ENCODE peak calls at places on chromosomes 13 and 19, in nine cellular contexts. D is cerebellar cortex; L is left ventricle myocardium superior; U is EL; A is occipital lobe; H is AG04449; B is mesendoderm; E is glomerular endothelial cell; V is effector memory CD4-positive, alpha-beta T cell. J is an unnamed sample.

GRCh38 chr19:18097217-18097992 is at the start of gene MAST3:
- DNase-seq in D (peak), L (peak), U (peak), A (peak), H (no peak), B (peak), E (no peak), V (peak), J (peak)

GRCh38 chr13:113158946-113159345 is 498 bp downstream of the PROZ start:
- DNase-seq in D (no peak), L (no peak), U (no peak), A (no peak), H (no peak), B (no peak), E (no peak), V (no peak), J (no peak)

GRCh38 chr19:20964798-20965197 is 41.7 kb downstream of the ZNF85 start:
- DNase-seq in D (no peak), L (no peak), U (no peak), A (no peak), H (no peak), B (peak), E (no peak), V (no peak), J (no peak)

GRCh38 chr19:41999878-42000208 is 5.8 kb upstream of the ATP1A3 start:
- DNase-seq in D (peak), L (peak), U (no peak), A (no peak), H (no peak), B (no peak), E (no peak), V (no peak), J (no peak)

GRCh38 chr13:48838193-48839000 is 137.3 kb upstream of the FNDC3A start:
- DNase-seq in D (no peak), L (no peak), U (peak), A (no peak), H (no peak), B (peak), E (no peak), V (no peak), J (peak)

GRCh38 chr19:5697022-5697889 is 7.2 kb downstream of the RPL36 start:
- DNase-seq in D (peak), L (no peak), U (no peak), A (no peak), H (no peak), B (no peak), E (no peak), V (no peak), J (no peak)

GRCh38 chr13:91142572-91142971 is 204.9 kb upstream of the MIR17HG start:
- DNase-seq in D (no peak), L (no peak), U (no peak), A (no peak), H (no peak), B (no peak), E (peak), V (no peak), J (peak)

GRCh38 chr13:53683146-53683545 is 654.5 kb downstream of the OLFM4 start:
- DNase-seq in D (no peak), L (no peak), U (no peak), A (no peak), H (no peak), B (no peak), E (no peak), V (no peak), J (no peak)

GRCh38 chr19:2223959-2224358 is 12.2 kb downstream of the PLEKHJ1 start:
- DNase-seq in D (no peak), L (no peak), U (no peak), A (no peak), H (no peak), B (no peak), E (no peak), V (no peak), J (no peak)

GRCh38 chr13:113404723-113405471 is 41.0 kb upstream of the GRTP1 start:
- DNase-seq in D (no peak), L (no peak), U (no peak), A (no peak), H (no peak), B (no peak), E (no peak), V (no peak), J (no peak)

GRCh38 chr19:51098366-51099069 is 9.7 kb downstream of the CTU1 start:
- DNase-seq in D (no peak), L (peak), U (no peak), A (no peak), H (no peak), B (no peak), E (no peak), V (peak), J (no peak)

GRCh38 chr19:34678085-34678412 is 571 bp downstream of the ZNF302 start:
- DNase-seq in D (no peak), L (no peak), U (no peak), A (no peak), H (no peak), B (no peak), E (no peak), V (no peak), J (no peak)